ENCODE peak calls at places on chromosomes 5 and 9, in seven cellular contexts. B is Karpas-422, Z is activated T-cell treated with anti-CD3 and anti-CD28 coated beads for 1 hour, J is NCI-H2107, H is brain microvascular endothelial cell, X is fibroblast of pulmonary artery, P is GM12891. K is an unnamed sample.

GRCh38 chr9:23447944-23448343 is 378.1 kb downstream of the ELAVL2 start:
- DNase-seq in X (no peak), J (no peak), B (no peak), Z (no peak), H (no peak), P (no peak), K (no peak)

GRCh38 chr5:10440367-10440990 is 1.2 kb upstream of the ROPN1L start:
- DNase-seq in P (no peak), X (no peak), Z (no peak), J (no peak), H (no peak), B (no peak), K (no peak)

GRCh38 chr9:8473226-8473625 is 673.6 kb upstream of the DMAC1 start:
- DNase-seq in P (no peak), H (no peak), B (no peak), Z (no peak), X (no peak), J (no peak), K (no peak)

GRCh38 chr9:127968046-127968445 is 12.7 kb downstream of the EEIG1 start:
- DNase-seq in X (no peak), J (no peak), Z (no peak), H (no peak), P (no peak), B (no peak), K (no peak)

GRCh38 chr9:126932871-126933321 is 18.3 kb downstream of the RALGPS1 start:
- DNase-seq in B (no peak), P (no peak), Z (no peak), J (no peak), X (no peak), H (no peak), K (no peak)

GRCh38 chr9:97759611-97760288 is 62.6 kb upstream of the XPA start:
- DNase-seq in Z (no peak), B (no peak), P (no peak), H (no peak), X (no peak), J (no peak), K (no peak)

GRCh38 chr5:167049043-167049663 is 1242.3 kb upstream of the WWC1 start:
- DNase-seq in X (peak; percentile 71), Z (no peak), J (no peak), P (no peak), H (peak; percentile 43), B (peak; percentile 76), K (no peak)

GRCh38 chr9:17578911-17579793 is at the start of gene SH3GL2:
- DNase-seq in P (peak; percentile 47), X (peak; percentile 11), B (no peak), H (peak; percentile 4), Z (no peak), J (peak; percentile 74), K (peak; percentile 75)

GRCh38 chr5:14880688-14881087 is 9.1 kb upstream of the ANKH start:
- DNase-seq in X (no peak), Z (no peak), P (no peak), H (peak; percentile 53), J (no peak), B (no peak), K (no peak)

GRCh38 chr5:137176609-137177008 is 322.5 kb downstream of the SPOCK1 start:
- DNase-seq in B (no peak), X (no peak), Z (no peak), J (no peak), P (no peak), H (no peak), K (no peak)

GRCh38 chr5:169649486-169649885 is 12.4 kb downstream of the DOCK2 start:
- DNase-seq in J (no peak), X (no peak), H (no peak), B (no peak), P (no peak), Z (no peak), K (no peak)

GRCh38 chr5:2670856-2671404 is 80.5 kb downstream of the IRX2 start:
- DNase-seq in Z (no peak), J (no peak), B (no peak), P (no peak), H (no peak), X (no peak), K (no peak)

GRCh38 chr5:36948650-36949049 is 72.1 kb downstream of the NIPBL start:
- DNase-seq in X (no peak), Z (no peak), B (no peak), J (no peak), P (no peak), H (no peak), K (no peak)

GRCh38 chr5:141877478-141878185 is 578 bp downstream of the PCDH1 start:
- DNase-seq in B (no peak), H (no peak), Z (no peak), X (peak; percentile 21), J (no peak), P (no peak), K (no peak)

GRCh38 chr9:133716564-133717112 is 21.5 kb downstream of the SARDH start:
- DNase-seq in B (no peak), X (peak; percentile 38), P (no peak), J (no peak), H (no peak), Z (no peak), K (no peak)

GRCh38 chr9:33263936-33264472 is 504 bp downstream of the BAG1 start:
- DNase-seq in Z (peak; percentile 18), J (no peak), P (peak; percentile 34), X (no peak), B (peak; percentile 80), H (no peak), K (no peak)

GRCh38 chr5:150556859-150557506 is 49.1 kb downstream of the NDST1 start:
- DNase-seq in Z (no peak), H (no peak), B (no peak), P (no peak), J (no peak), X (no peak), K (no peak)

GRCh38 chr5:156934450-156935211 is 28.4 kb downstream of the TIMD4 start:
- DNase-seq in J (no peak), H (no peak), X (no peak), Z (peak; percentile 42), B (peak; percentile 63), P (no peak), K (no peak)

GRCh38 chr9:89871871-89872331 is 267.1 kb downstream of the GADD45G start:
- DNase-seq in P (no peak), B (no peak), H (no peak), X (no peak), J (no peak), Z (no peak), K (no peak)

GRCh38 chr5:161530700-161531099 is 15.8 kb downstream of the GABRB2 start:
- DNase-seq in P (no peak), X (no peak), Z (no peak), H (no peak), B (no peak), J (no peak), K (no peak)

GRCh38 chr5:172488221-172488620 is 33.9 kb upstream of the SH3PXD2B start:
- DNase-seq in J (no peak), H (no peak), B (no peak), P (no peak), Z (no peak), X (no peak), K (no peak)

GRCh38 chr9:89675403-89675771 is 70.6 kb downstream of the GADD45G start:
- DNase-seq in X (no peak), Z (no peak), J (no peak), H (no peak), P (no peak), B (no peak), K (no peak)

GRCh38 chr5:8842906-8843590 is 702.8 kb downstream of the SEMA5A start:
- DNase-seq in J (peak; percentile 20), H (peak; percentile 54), P (no peak), Z (no peak), X (peak; percentile 48), B (no peak), K (peak; percentile 76)

GRCh38 chr9:76828462-76828861 is 64.2 kb downstream of the PCA3 start:
- DNase-seq in X (no peak), B (no peak), P (no peak), Z (no peak), H (no peak), J (no peak), K (no peak)

GRCh38 chr9:37421914-37422288 is 595 bp upstream of the GRHPR start:
- DNase-seq in X (no peak), P (no peak), H (no peak), Z (no peak), J (no peak), B (no peak), K (no peak)

GRCh38 chr5:172870807-172871431 is 36.9 kb downstream of the ERGIC1 start:
- DNase-seq in P (no peak), Z (no peak), H (peak; percentile 68), J (no peak), X (no peak), B (no peak), K (no peak)

GRCh38 chr5:171419663-171420428 is 399 bp downstream of the FGF18 start:
- DNase-seq in B (no peak), Z (no peak), X (peak; percentile 17), H (no peak), J (no peak), P (peak; percentile 59), K (peak; percentile 16)

GRCh38 chr5:93078082-93079038 is 502.7 kb downstream of the NR2F1-AS1 start:
- DNase-seq in J (no peak), H (peak; percentile 98), B (no peak), P (no peak), Z (no peak), X (peak; percentile 96), K (no peak)

GRCh38 chr5:13553896-13554295 is 390.6 kb downstream of the DNAH5 start:
- DNase-seq in B (no peak), X (no peak), P (no peak), Z (no peak), J (no peak), H (peak; percentile 21), K (no peak)

GRCh38 chr5:139667001-139667729 is 19.0 kb downstream of the CXXC5 start:
- DNase-seq in P (no peak), Z (no peak), B (no peak), X (no peak), J (no peak), H (no peak), K (no peak)

GRCh38 chr5:116045821-116046220 is 13.5 kb downstream of the ARL14EPL start:
- DNase-seq in Z (no peak), H (no peak), J (no peak), B (no peak), X (no peak), P (no peak), K (no peak)